ENCODE peak calls at places on chromosomes 1 and 21, in nine cellular contexts. P is activated CD4-positive, alpha-beta T cell treated with anti-CD3 and anti-CD28 coated beads for 24 hours; T is fibroblast of lung; H is stimulated activated CD8-positive, alpha-beta memory T cell treated with anti-CD3 and anti-CD28 coated beads, Interleukin-12 subunit alpha, Interleukin-12 subunit beta, amount 100 ng/mL, for 1 hour; N is germinal center; Y is GM06990; K is NAMALWA; A is mammary epithelial cell; R is AG04449. I is an unnamed sample.

GRCh38 chr1:59055908-59056719 is 240.8 kb upstream of the FGGY start:
- DNase-seq in K (no peak), Y (no peak), N (no peak), T (peak; percentile 55), P (no peak), H (no peak), R (no peak), A (no peak), I (no peak)

GRCh38 chr1:37682334-37682987 is 9.9 kb upstream of the CDCA8 start:
- DNase-seq in T (peak; percentile 72), A (peak; percentile 47), H (peak; percentile 72), P (peak; percentile 73), Y (peak; percentile 22), N (peak; percentile 62), K (peak; percentile 84), R (no peak), I (peak; percentile 32)

GRCh38 chr21:43341349-43342163 is 85.4 kb downstream of the SIK1 start:
- DNase-seq in H (no peak), A (no peak), T (peak; percentile 59), P (no peak), R (no peak), N (no peak), Y (no peak), K (no peak), I (no peak)

GRCh38 chr1:218671573-218671972 is 326.4 kb downstream of the TGFB2 start:
- DNase-seq in H (no peak), P (no peak), K (no peak), A (no peak), R (no peak), N (no peak), T (peak; percentile 73), Y (no peak), I (no peak)

GRCh38 chr1:165068716-165069115 is 287.8 kb downstream of the LMX1A start:
- DNase-seq in K (no peak), H (no peak), P (no peak), N (no peak), A (no peak), T (peak; percentile 8), R (no peak), Y (no peak), I (no peak)

GRCh38 chr1:22619252-22619651 is 17.2 kb upstream of the C1QA start:
- DNase-seq in A (no peak), R (no peak), H (no peak), K (no peak), Y (no peak), P (no peak), N (no peak), T (no peak), I (no peak)

GRCh38 chr1:213014642-213015041 is 1.0 kb downstream of the ANGEL2 start:
- DNase-seq in Y (no peak), H (no peak), A (peak; percentile 5), T (peak; percentile 24), K (no peak), N (no peak), P (peak; percentile 3), R (no peak), I (no peak)

GRCh38 chr1:24022611-24023359 is 42.7 kb upstream of the SRSF10 start:
- DNase-seq in R (peak; percentile 65), H (no peak), P (no peak), A (peak; percentile 83), K (no peak), N (no peak), Y (no peak), T (peak; percentile 81), I (no peak)

GRCh38 chr1:53043271-53043670 is 18.7 kb upstream of the PODN start:
- DNase-seq in K (no peak), T (peak; percentile 47), H (no peak), Y (no peak), N (no peak), A (no peak), R (peak; percentile 53), P (no peak), I (no peak)

GRCh38 chr1:28437924-28438699 is 67.7 kb upstream of the RCC1 start:
- DNase-seq in N (no peak), R (peak; percentile 93), K (no peak), H (no peak), A (peak; percentile 98), P (no peak), T (peak; percentile 91), Y (no peak), I (peak; percentile 92)

GRCh38 chr1:203692565-203693470 is 66.2 kb downstream of the ATP2B4 start:
- DNase-seq in Y (no peak), H (no peak), K (no peak), R (peak; percentile 84), P (no peak), A (peak; percentile 97), T (peak; percentile 98), N (no peak), I (no peak)

GRCh38 chr1:26972390-26972789 is 12.1 kb upstream of the KDF1 start:
- DNase-seq in R (no peak), Y (no peak), K (no peak), P (no peak), N (no peak), H (no peak), T (peak; percentile 51), A (no peak), I (no peak)

GRCh38 chr21:38486221-38486620 is 12.1 kb downstream of the ERG start:
- DNase-seq in A (peak; percentile 91), T (peak; percentile 31), N (no peak), K (no peak), R (peak; percentile 80), Y (no peak), H (no peak), P (no peak), I (no peak)

I was measured in CMK.